ENCODE peak calls at places on chromosomes 11 and 22, in ten cellular contexts. P, K, H, M, N, Z, C, F, V and U are unnamed samples.

GRCh38 chr11:17991799-17992433 is 20.9 kb downstream of the SERGEF start:
- DNase-seq in P (peak), K (peak), H (peak), M (peak), N (peak), Z (no peak), C (peak), F (no peak), V (peak), U (no peak)

GRCh38 chr22:44408227-44409192 is 89.5 kb downstream of the RTL6 start:
- DNase-seq in P (no peak), K (no peak), H (no peak), M (no peak), N (no peak), Z (peak), C (no peak), F (peak), V (no peak), U (no peak)

GRCh38 chr11:120279490-120279889 is 39.5 kb downstream of the POU2F3 start:
- DNase-seq in P (no peak), K (no peak), H (no peak), M (no peak), N (no peak), Z (no peak), C (no peak), F (no peak), V (no peak), U (no peak)

GRCh38 chr11:86174101-86175046 is 70.2 kb upstream of the EED start:
- DNase-seq in P (no peak), K (peak), H (peak), M (peak), N (no peak), Z (no peak), C (peak), F (peak), V (peak), U (no peak)

GRCh38 chr11:396511-396947 is 2.5 kb downstream of the PKP3 start:
- DNase-seq in P (no peak), K (no peak), H (no peak), M (no peak), N (peak), Z (peak), C (no peak), F (no peak), V (no peak), U (no peak)

GRCh38 chr11:33478111-33478573 is 221.0 kb downstream of the HIPK3 start:
- DNase-seq in P (peak), K (no peak), H (no peak), M (peak), N (no peak), Z (no peak), C (peak), F (no peak), V (no peak), U (no peak)

GRCh38 chr11:126290887-126291286 is 8.0 kb downstream of the TIRAP start:
- DNase-seq in P (no peak), K (no peak), H (no peak), M (no peak), N (no peak), Z (no peak), C (no peak), F (no peak), V (no peak), U (no peak)

GRCh38 chr11:121514998-121515671 is 62.4 kb upstream of the SORL1-AS1 start:
- DNase-seq in P (peak), K (no peak), H (no peak), M (no peak), N (no peak), Z (no peak), C (no peak), F (no peak), V (no peak), U (no peak)

GRCh38 chr11:16469968-16470367 is 113.6 kb upstream of the SOX6 start:
- DNase-seq in P (no peak), K (no peak), H (no peak), M (no peak), N (no peak), Z (no peak), C (no peak), F (no peak), V (no peak), U (no peak)

GRCh38 chr22:49303061-49303735 is 524.5 kb downstream of the BRD1 start:
- DNase-seq in P (no peak), K (no peak), H (peak), M (no peak), N (no peak), Z (peak), C (no peak), F (no peak), V (no peak), U (no peak)

GRCh38 chr22:37740455-37741311 is 43.8 kb downstream of the TRIOBP start:
- DNase-seq in P (no peak), K (peak), H (no peak), M (no peak), N (no peak), Z (no peak), C (no peak), F (no peak), V (no peak), U (no peak)

GRCh38 chr11:61899146-61899841 is 7.9 kb upstream of the FADS3 start:
- DNase-seq in P (peak), K (peak), H (peak), M (peak), N (peak), Z (peak), C (peak), F (peak), V (peak), U (peak)

GRCh38 chr11:8593935-8594909 is at the start of gene STK33:
- DNase-seq in P (no peak), K (peak), H (peak), M (peak), N (peak), Z (peak), C (peak), F (peak), V (no peak), U (no peak)

GRCh38 chr11:18668131-18668530 is 30.4 kb upstream of the TMEM86A start:
- DNase-seq in P (no peak), K (no peak), H (no peak), M (no peak), N (no peak), Z (no peak), C (no peak), F (no peak), V (no peak), U (no peak)

GRCh38 chr11:27282141-27282590 is 80.8 kb downstream of the CCDC34 start:
- DNase-seq in P (no peak), K (peak), H (no peak), M (peak), N (no peak), Z (no peak), C (no peak), F (no peak), V (peak), U (no peak)

GRCh38 chr11:87870081-87870480 is 305.2 kb downstream of the RAB38 start:
- DNase-seq in P (no peak), K (no peak), H (no peak), M (no peak), N (no peak), Z (no peak), C (no peak), F (no peak), V (peak), U (no peak)

GRCh38 chr11:113192121-113192925 is 122.1 kb upstream of the TTC12 start:
- DNase-seq in P (no peak), K (no peak), H (no peak), M (peak), N (no peak), Z (no peak), C (no peak), F (no peak), V (no peak), U (no peak)

GRCh38 chr11:61174949-61175348 is 13.7 kb upstream of the VPS37C start:
- DNase-seq in P (no peak), K (no peak), H (peak), M (no peak), N (no peak), Z (no peak), C (no peak), F (peak), V (no peak), U (no peak)

GRCh38 chr11:16148301-16148787 is 208.0 kb downstream of the SOX6 start:
- DNase-seq in P (no peak), K (no peak), H (no peak), M (no peak), N (no peak), Z (no peak), C (no peak), F (no peak), V (no peak), U (no peak)

GRCh38 chr11:9643751-9644150 is 20.1 kb upstream of the SWAP70 start:
- DNase-seq in P (peak), K (no peak), H (no peak), M (no peak), N (no peak), Z (no peak), C (no peak), F (no peak), V (no peak), U (no peak)

GRCh38 chr11:104813532-104813931 is 84.7 kb downstream of the CASP12 start:
- DNase-seq in P (no peak), K (no peak), H (no peak), M (no peak), N (no peak), Z (no peak), C (no peak), F (no peak), V (no peak), U (no peak)

GRCh38 chr11:12116425-12117032 is 6.1 kb downstream of the MICAL2 start:
- DNase-seq in P (no peak), K (no peak), H (no peak), M (no peak), N (no peak), Z (no peak), C (no peak), F (no peak), V (no peak), U (no peak)

GRCh38 chr11:65781962-65782815 is 1.4 kb upstream of the AP5B1 start:
- DNase-seq in P (no peak), K (no peak), H (no peak), M (no peak), N (no peak), Z (peak), C (no peak), F (peak), V (no peak), U (no peak)

GRCh38 chr11:8239056-8239455 is 24.6 kb downstream of the LMO1 start:
- DNase-seq in P (no peak), K (no peak), H (no peak), M (no peak), N (no peak), Z (peak), C (no peak), F (no peak), V (no peak), U (no peak)

GRCh38 chr22:50141462-50141861 is 29.1 kb upstream of the PANX2 start:
- DNase-seq in P (no peak), K (no peak), H (no peak), M (no peak), N (no peak), Z (no peak), C (peak), F (no peak), V (no peak), U (no peak)

GRCh38 chr22:42697542-42698013 is 23.1 kb downstream of the A4GALT start:
- DNase-seq in P (no peak), K (no peak), H (peak), M (peak), N (peak), Z (no peak), C (peak), F (peak), V (peak), U (no peak)

GRCh38 chr11:27718853-27719574 is 18.8 kb upstream of the BDNF start:
- DNase-seq in P (no peak), K (no peak), H (no peak), M (peak), N (peak), Z (no peak), C (peak), F (no peak), V (peak), U (no peak)

GRCh38 chr22:17368144-17368726 is 1.0 kb upstream of the CECR2 start:
- DNase-seq in P (no peak), K (no peak), H (no peak), M (no peak), N (no peak), Z (peak), C (no peak), F (peak), V (no peak), U (peak)

GRCh38 chr11:108871152-108871551 is 206.3 kb downstream of the DDX10 start:
- DNase-seq in P (peak), K (peak), H (no peak), M (no peak), N (no peak), Z (no peak), C (peak), F (no peak), V (peak), U (no peak)

GRCh38 chr11:61032824-61033223 is 61.3 kb downstream of the CD6 start:
- DNase-seq in P (no peak), K (no peak), H (no peak), M (no peak), N (no peak), Z (no peak), C (no peak), F (peak), V (no peak), U (no peak)

GRCh38 chr11:86802601-86803051 is 2.3 kb downstream of the PRSS23 start:
- DNase-seq in P (peak), K (no peak), H (no peak), M (no peak), N (peak), Z (no peak), C (peak), F (no peak), V (peak), U (peak)

GRCh38 chr11:10846664-10847063 is 11.2 kb downstream of the ZBED5 start:
- DNase-seq in P (no peak), K (no peak), H (no peak), M (no peak), N (no peak), Z (no peak), C (no peak), F (no peak), V (no peak), U (no peak)

GRCh38 chr11:44496391-44496790 is 69.1 kb upstream of the CD82 start:
- DNase-seq in P (no peak), K (no peak), H (no peak), M (no peak), N (no peak), Z (no peak), C (no peak), F (no peak), V (no peak), U (no peak)
- TF ChIP-seq POLR2A in P (no peak), K (no peak), H (no peak), M (no peak), N (no peak), Z (no peak), C (no peak), F (no peak), V (no peak), U (no peak)

GRCh38 chr11:69640995-69641581 is at the start of gene CCND1:
- DNase-seq in P (peak), K (no peak), H (peak), M (peak), N (peak), Z (peak), C (peak), F (peak), V (peak), U (peak)
- TF ChIP-seq POLR2A in P (peak), K (no peak), H (no peak), M (peak), N (peak), Z (no peak), C (peak), F (peak), V (peak), U (peak)

DNA sequence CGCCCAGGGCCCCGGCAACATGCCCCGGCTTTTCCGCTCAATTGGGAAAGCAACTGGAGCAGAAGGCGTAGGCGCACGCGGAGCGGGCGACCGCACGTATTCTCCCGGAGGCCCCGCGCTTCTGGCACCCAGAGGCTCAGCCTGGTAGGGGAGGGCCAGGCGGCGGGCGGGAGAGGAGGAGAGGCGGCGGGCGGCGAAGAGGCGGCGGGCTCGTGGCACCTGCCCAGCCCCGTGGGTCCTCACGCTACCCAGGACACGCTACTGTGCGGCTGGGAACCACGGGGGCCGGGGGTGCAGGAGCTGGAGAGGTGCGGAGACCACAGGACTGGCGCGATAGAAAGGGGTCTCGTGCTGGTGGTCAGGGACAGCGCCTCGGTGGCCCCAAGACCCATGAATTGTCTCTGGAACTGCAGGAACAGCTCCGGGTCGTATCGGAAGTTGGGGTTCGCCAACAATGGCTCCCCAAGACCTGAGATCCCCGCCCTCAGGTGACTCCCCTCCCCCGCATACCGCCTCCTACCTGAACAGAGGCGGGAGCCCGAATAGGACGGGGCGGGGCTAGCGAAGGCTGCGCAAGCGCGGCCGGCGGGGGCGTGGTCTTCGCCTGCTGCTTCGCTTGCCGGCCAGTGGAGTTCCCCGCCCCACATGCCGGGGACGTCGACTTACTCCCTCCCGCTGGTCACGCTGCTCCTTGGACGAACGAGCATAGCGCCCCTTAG is at the start of gene SLC37A4:
- DNase-seq in P (peak), K (peak), H (peak), M (peak), N (peak), Z (peak), C (peak), F (peak), V (peak), U (peak)
- TF ChIP-seq POLR2A in P (peak), K (no peak), H (no peak), M (peak), N (peak), Z (no peak), C (peak), F (peak), V (no peak), U (peak)

DNA sequence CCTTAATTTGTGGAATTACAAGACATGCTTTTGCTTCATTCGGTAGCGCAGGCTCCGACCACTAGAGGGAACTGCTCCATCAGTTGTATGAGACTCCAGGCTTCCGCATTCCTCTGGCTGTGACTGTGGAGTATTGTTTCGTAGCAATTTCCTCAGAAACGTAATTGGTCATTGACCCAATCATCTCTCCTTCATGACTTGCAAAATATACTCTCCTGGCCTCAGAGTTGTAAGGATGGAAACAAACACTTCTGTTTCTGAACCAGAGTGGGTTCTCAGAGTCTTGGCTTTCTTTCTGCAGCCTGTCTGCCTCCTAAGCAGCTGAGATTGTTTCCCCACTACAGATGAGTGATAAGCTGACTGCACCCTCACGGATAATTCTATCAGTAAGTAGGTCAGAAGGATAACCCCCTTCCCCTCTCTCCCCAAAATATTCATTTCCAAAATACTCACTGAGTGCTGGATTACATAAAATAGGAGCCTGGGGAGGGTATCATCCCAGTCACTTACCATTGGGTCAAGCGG is 146.8 kb upstream of the ZC3H12C start:
- DNase-seq in P (peak), K (peak), H (peak), M (peak), N (peak), Z (peak), C (peak), F (peak), V (peak), U (peak)
- TF ChIP-seq POLR2A in P (no peak), K (peak), H (no peak), M (no peak), N (no peak), Z (no peak), C (no peak), F (no peak), V (peak), U (no peak)

GRCh38 chr11:67098799-67099198 is 20.3 kb upstream of the KDM2A start:
- DNase-seq in P (no peak), K (no peak), H (no peak), M (no peak), N (no peak), Z (no peak), C (no peak), F (no peak), V (no peak), U (no peak)
- TF ChIP-seq POLR2A in P (no peak), K (no peak), H (no peak), M (no peak), N (no peak), Z (no peak), C (no peak), F (no peak), V (no peak), U (no peak)

GRCh38 chr22:41449321-41449720 is 2.7 kb upstream of the TOB2 start:
- DNase-seq in P (no peak), K (no peak), H (no peak), M (no peak), N (no peak), Z (peak), C (no peak), F (no peak), V (no peak), U (no peak)

GRCh38 chr22:41446639-41447434 is at the start of gene TOB2:
- DNase-seq in P (peak), K (peak), H (peak), M (peak), N (peak), Z (peak), C (peak), F (peak), V (peak), U (peak)

GRCh38 chr22:41446057-41446501 is 522 bp downstream of the TOB2 start:
- DNase-seq in P (peak), K (peak), H (peak), M (no peak), N (no peak), Z (peak), C (peak), F (peak), V (no peak), U (peak)

GRCh38 chr22:41448189-41448808 is 1.7 kb upstream of the TOB2 start:
- DNase-seq in P (peak), K (peak), H (peak), M (peak), N (peak), Z (peak), C (peak), F (peak), V (peak), U (peak)

GRCh38 chr22:41447435-41448188 is 1.0 kb upstream of the TOB2 start:
- DNase-seq in P (peak), K (peak), H (peak), M (peak), N (no peak), Z (peak), C (peak), F (peak), V (peak), U (peak)
- TF ChIP-seq POLR2A in P (peak), K (no peak), H (no peak), M (peak), N (peak), Z (no peak), C (no peak), F (no peak), V (peak), U (peak)